ENCODE peak calls at places on chromosome 21, in four cellular contexts. One of them, this sample, is unnamed.

GRCh38 chr21:35113064-35113463 is 64.0 kb upstream of the RUNX1 start:
- DNase-seq in pons: no peak
- DNase-seq in Panc1: no peak
- DNase-seq in psoas muscle: no peak
- DNase-seq in this sample: no peak

GRCh38 chr21:16608209-16608830 is 878.5 kb downstream of the USP25 start:
- DNase-seq in pons: peak
- DNase-seq in Panc1: no peak
- DNase-seq in psoas muscle: no peak
- DNase-seq in this sample: no peak

GRCh38 chr21:45135122-45135521 is 60.7 kb downstream of the ADARB1 start:
- DNase-seq in pons: no peak
- DNase-seq in Panc1: no peak
- DNase-seq in psoas muscle: peak
- DNase-seq in this sample: no peak

GRCh38 chr21:43803558-43804300 is 14.4 kb downstream of the RRP1 start:
- DNase-seq in pons: no peak
- DNase-seq in Panc1: no peak
- DNase-seq in psoas muscle: no peak
- DNase-seq in this sample: no peak

GRCh38 chr21:43281661-43282357 is 113.0 kb downstream of the CRYAA start:
- DNase-seq in pons: no peak
- DNase-seq in Panc1: no peak
- DNase-seq in psoas muscle: peak
- DNase-seq in this sample: no peak

GRCh38 chr21:35779690-35780570 is 280.4 kb downstream of the SETD4 start:
- DNase-seq in pons: no peak
- DNase-seq in Panc1: no peak
- DNase-seq in psoas muscle: no peak
- DNase-seq in this sample: no peak

GRCh38 chr21:41396452-41397107 is 29.5 kb upstream of the MX1 start:
- DNase-seq in pons: peak
- DNase-seq in Panc1: no peak
- DNase-seq in psoas muscle: peak
- DNase-seq in this sample: no peak

GRCh38 chr21:26422138-26422537 is 150.9 kb downstream of the CYYR1 start:
- DNase-seq in pons: no peak
- DNase-seq in Panc1: no peak
- DNase-seq in psoas muscle: no peak
- DNase-seq in this sample: no peak

GRCh38 chr21:45559216-45560105 is 17.2 kb upstream of the SLC19A1 start:
- DNase-seq in pons: no peak
- DNase-seq in Panc1: no peak
- DNase-seq in psoas muscle: peak
- DNase-seq in this sample: no peak

GRCh38 chr21:39103689-39104088 is 79.6 kb downstream of the PSMG1 start:
- DNase-seq in pons: no peak
- DNase-seq in Panc1: no peak
- DNase-seq in psoas muscle: no peak
- DNase-seq in this sample: no peak

GRCh38 chr21:28823464-28823863 is 169.2 kb downstream of the LTN1 start:
- DNase-seq in pons: no peak
- DNase-seq in Panc1: no peak
- DNase-seq in psoas muscle: no peak
- DNase-seq in this sample: no peak

GRCh38 chr21:28899220-28899619 is 93.5 kb downstream of the LTN1 start:
- DNase-seq in pons: no peak
- DNase-seq in Panc1: no peak
- DNase-seq in psoas muscle: no peak
- DNase-seq in this sample: no peak

GRCh38 chr21:26099610-26100219 is 70.9 kb downstream of the APP start:
- DNase-seq in pons: no peak
- DNase-seq in Panc1: no peak
- DNase-seq in psoas muscle: no peak
- DNase-seq in this sample: no peak

GRCh38 chr21:17795084-17796036 is 23.8 kb downstream of the C21orf91 start:
- DNase-seq in pons: no peak
- DNase-seq in Panc1: no peak
- DNase-seq in psoas muscle: no peak
- DNase-seq in this sample: no peak

This sample was measured in HCT116.